ENCODE peak calls at places on chromosomes 1 and 21, in five cellular contexts. C is H9, M is IMR-90, A is mesenchymal stem cell, R is neuronal stem cell. N is an unnamed sample.

GRCh38 chr1:50620680-50621329 is 197.6 kb upstream of the DMRTA2 start:
- DNase-seq in C (peak), M (peak), A (peak), R (no peak), N (peak)

GRCh38 chr21:37565530-37566223 is 199.1 kb downstream of the DYRK1A start:
- DNase-seq in C (no peak), M (peak), A (peak), R (no peak), N (no peak)

GRCh38 chr1:235607284-235607683 is 42.3 kb downstream of the GNG4 start:
- DNase-seq in C (no peak), M (no peak), A (no peak), R (no peak), N (no peak)

GRCh38 chr1:65148548-65149390 is 766 bp downstream of the AK4 start:
- DNase-seq in C (peak), M (peak), A (peak), R (peak), N (peak)

GRCh38 chr1:48943826-48944225 is 167.1 kb upstream of the BEND5 start:
- DNase-seq in C (no peak), M (no peak), A (no peak), R (no peak), N (no peak)

GRCh38 chr1:94081566-94082344 is 39.2 kb downstream of the ABCA4 start:
- DNase-seq in C (no peak), M (peak), A (peak), R (no peak), N (no peak)

GRCh38 chr1:181043025-181043880 is 9.5 kb downstream of the MR1 start:
- DNase-seq in C (no peak), M (peak), A (peak), R (no peak), N (no peak)

GRCh38 chr1:91889717-91890459 is 3.9 kb upstream of the TGFBR3 start:
- DNase-seq in C (no peak), M (peak), A (no peak), R (no peak), N (peak)

GRCh38 chr1:158117854-158118691 is 62.6 kb upstream of the CD1D start:
- DNase-seq in C (peak), M (peak), A (peak), R (no peak), N (peak)

GRCh38 chr1:108556079-108556478 is 3.8 kb upstream of the EEIG2 start:
- DNase-seq in C (no peak), M (no peak), A (no peak), R (no peak), N (peak)

GRCh38 chr1:99919221-99919620 is 50.6 kb upstream of the SLC35A3 start:
- DNase-seq in C (no peak), M (no peak), A (peak), R (no peak), N (no peak)

GRCh38 chr1:220371324-220371723 is 99.1 kb upstream of the RAB3GAP2 start:
- DNase-seq in C (peak), M (no peak), A (no peak), R (no peak), N (peak)

GRCh38 chr1:66294692-66295384 is 239.1 kb upstream of the SGIP1 start:
- DNase-seq in C (no peak), M (peak), A (peak), R (no peak), N (no peak)

GRCh38 chr1:221742555-221743415 is 896 bp upstream of the DUSP10 start:
- DNase-seq in C (peak), M (peak), A (peak), R (peak), N (peak)

GRCh38 chr1:221740941-221741363 is 937 bp downstream of the DUSP10 start:
- DNase-seq in C (no peak), M (peak), A (no peak), R (no peak), N (no peak)

GRCh38 chr1:221743416-221744208 is 1.7 kb upstream of the DUSP10 start:
- DNase-seq in C (peak), M (no peak), A (no peak), R (no peak), N (peak)

GRCh38 chr1:221741364-221741970 is 422 bp downstream of the DUSP10 start:
- DNase-seq in C (no peak), M (peak), A (peak), R (peak), N (no peak)

DNA sequence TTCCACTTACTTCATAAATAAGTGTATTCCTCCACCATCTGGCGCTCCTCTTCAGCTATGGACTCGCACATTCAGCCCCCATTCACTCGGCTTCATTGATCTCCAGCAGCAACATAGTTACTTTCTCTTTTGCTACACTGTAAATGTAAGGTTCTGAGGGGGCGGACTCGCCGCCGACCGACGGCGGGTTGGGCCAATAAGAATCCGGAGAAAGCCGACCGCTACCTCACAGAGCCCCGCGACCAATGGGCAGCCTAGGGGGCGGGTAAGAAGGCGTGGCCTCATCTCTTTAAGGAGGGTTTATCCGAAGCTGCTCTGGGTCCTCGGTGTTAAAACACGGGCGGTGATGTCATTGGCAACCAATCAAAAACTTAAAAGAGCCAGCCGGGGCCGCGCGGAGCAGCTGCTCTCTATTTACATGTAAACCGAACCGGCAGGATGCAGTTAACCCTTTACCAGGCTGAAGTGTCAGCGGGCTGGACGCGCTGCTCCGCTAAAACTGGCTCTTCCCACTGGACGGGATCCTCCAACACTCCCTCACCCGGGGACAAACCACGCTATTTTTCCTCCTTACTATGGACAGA is at the start of gene DUSP10:
- DNase-seq in C (peak), M (peak), A (peak), R (peak), N (peak)
- H2BK5ac ChIP-seq in C (no peak), M (peak), A (peak), R (no peak), N (peak)

DNA sequence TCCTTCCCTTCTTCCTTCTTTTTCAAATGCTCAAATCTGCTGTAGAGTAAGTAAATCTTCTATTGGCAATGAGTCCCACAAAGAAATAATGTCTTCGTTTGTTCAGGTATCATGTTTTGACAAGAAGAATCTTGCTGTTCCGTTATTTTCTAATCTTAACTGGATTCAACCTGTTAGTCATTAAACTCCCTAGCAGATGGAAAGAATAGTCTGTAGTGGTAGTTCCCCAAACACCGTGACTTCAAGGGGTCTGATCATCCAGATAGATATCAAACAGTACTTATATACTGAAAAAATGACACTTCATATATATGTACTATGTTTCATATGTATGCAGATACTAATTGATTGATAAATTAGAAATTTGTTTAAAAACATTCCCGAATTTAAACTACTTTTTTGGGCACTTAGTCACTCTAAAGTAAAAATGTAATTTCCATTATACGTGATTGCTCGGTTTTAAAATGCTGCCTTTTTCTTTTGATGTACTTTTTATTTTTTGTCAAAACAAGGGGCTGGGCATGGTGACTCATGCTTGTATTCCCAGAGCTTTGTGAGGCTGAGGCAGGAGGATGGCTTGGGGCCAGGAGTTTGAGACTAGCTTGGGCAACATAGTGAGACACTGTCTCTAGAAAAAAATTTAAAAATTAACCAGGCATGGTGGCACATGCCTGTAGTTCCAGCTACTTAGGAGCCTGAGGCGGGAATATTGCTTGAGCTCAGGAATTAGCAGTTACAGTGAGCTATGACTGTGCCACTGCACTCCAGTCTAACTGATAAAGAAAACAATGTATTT is 335.7 kb upstream of the SNX7 start:
- DNase-seq in C (no peak), M (peak), A (peak), R (no peak), N (no peak)
- H2BK5ac ChIP-seq in C (no peak), M (peak), A (no peak), R (no peak), N (no peak)

DNA sequence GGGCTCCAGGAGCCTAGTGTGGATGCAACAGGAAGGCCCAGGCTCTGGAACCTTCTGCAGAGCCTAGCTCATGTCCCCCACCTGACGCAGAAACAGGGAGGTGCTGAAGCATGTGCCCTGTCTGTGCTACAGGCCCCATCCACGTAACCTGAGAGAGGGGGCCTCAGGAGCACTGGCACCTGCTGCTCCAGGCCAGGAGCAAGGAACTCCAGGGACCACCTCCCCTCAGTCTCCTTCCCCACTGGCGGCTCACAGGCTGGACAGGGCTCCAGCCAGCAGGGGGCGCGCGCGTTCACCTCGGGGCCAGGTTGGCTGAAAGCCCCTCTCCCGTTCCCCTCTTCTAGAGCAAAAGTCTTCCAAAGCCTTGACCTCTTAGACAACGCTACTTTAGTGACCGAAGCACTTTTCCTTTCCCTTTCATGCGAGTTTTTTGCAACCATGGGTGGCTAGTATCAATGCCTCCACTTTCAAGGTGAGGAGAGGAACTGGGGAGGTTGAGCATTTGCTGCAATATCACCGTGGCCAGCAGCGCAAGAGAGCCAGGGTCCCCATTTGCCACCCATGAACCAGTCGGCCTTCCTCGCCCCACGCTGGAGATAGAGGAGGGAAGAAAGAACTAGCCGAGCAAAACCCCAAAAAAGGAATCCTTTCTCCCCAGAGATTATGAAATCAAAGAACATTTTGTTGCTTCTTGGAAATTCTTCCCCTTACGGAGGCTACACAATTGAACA is 52.4 kb upstream of the GPR157 start:
- DNase-seq in C (peak), M (peak), A (peak), R (peak), N (peak)
- H2BK5ac ChIP-seq in C (no peak), M (peak), A (peak), R (no peak), N (no peak)

GRCh38 chr1:227362039-227362438 is 43.7 kb upstream of the CDC42BPA start:
- DNase-seq in C (no peak), M (peak), A (no peak), R (no peak), N (no peak)

GRCh38 chr1:227357229-227358078 is 39.2 kb upstream of the CDC42BPA start:
- DNase-seq in C (peak), M (peak), A (peak), R (no peak), N (peak)

GRCh38 chr1:227356582-227357228 is 38.4 kb upstream of the CDC42BPA start:
- DNase-seq in C (peak), M (no peak), A (no peak), R (no peak), N (peak)

GRCh38 chr1:227355542-227356270 is 37.4 kb upstream of the CDC42BPA start:
- DNase-seq in C (no peak), M (no peak), A (no peak), R (no peak), N (peak)

DNA sequence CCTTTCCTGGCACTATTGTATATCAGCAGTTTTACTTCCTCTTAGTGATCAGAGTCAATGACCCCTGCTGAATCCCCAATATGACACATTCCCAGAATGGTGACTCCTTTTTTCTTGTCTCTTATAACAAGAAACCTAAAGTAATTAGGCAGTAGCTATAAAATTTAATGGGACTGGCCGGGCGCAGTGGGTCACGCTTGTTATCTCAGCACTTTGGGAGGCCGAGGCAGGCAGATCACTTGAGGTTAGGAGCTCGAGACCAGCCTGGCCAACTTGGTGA is 39.7 kb upstream of the CDC42BPA start:
- DNase-seq in C (no peak), M (no peak), A (no peak), R (no peak), N (no peak)
- H2BK5ac ChIP-seq in C (no peak), M (no peak), A (no peak), R (no peak), N (no peak)

GRCh38 chr1:25747046-25747705 is 52.8 kb upstream of the SELENON start:
- DNase-seq in C (no peak), M (no peak), A (no peak), R (no peak), N (no peak)
- H2BK5ac ChIP-seq in C (no peak), M (no peak), A (no peak), R (peak), N (no peak)

GRCh38 chr21:25243809-25244208 is 363.5 kb downstream of the MRPL39 start:
- DNase-seq in C (no peak), M (no peak), A (no peak), R (no peak), N (no peak)
- H2BK5ac ChIP-seq in C (no peak), M (no peak), A (no peak), R (no peak), N (no peak)

DNA sequence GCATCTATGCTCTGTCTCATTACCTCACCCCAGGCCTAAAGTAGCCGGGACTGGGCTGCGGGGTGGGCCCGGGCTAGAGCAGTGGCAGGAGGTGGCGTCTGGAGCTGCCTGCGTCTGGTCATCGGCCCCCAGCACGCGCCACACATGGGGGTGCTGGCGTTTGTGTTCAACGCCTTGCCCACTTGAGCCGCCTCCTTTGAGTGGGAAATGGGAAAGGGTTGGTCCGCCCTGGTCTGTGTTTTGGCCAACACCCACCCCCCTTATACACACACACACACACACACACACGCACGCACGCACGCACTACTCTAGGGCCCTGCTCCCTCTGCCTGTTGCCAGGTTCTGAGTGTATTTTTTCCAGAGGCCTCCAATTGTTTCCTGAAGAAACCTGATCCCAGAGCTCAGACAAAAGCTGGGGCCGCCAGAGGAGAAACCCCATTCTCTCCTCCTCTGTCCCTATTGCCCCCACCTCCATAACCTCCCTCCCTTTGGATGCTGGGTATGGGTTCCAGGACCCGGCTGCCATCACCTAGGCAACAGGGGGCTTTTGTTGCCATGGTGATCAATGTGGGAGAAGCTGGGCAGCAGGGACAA is 10.1 kb downstream of the VANGL2 start:
- DNase-seq in C (no peak), M (no peak), A (no peak), R (peak), N (peak)
- H2BK5ac ChIP-seq in C (no peak), M (no peak), A (no peak), R (peak), N (no peak)

N was measured in mesendoderm.